ENCODE peak calls at places on chromosomes 4 and X, in five cellular contexts. C is posterior cingulate gyrus; J is stimulated activated CD4-positive, alpha-beta T cell treated with anti-CD3 and anti-CD28 coated beads, TNF-alpha, amount 100 ng/mL, for 48 hours; P is neural crest cell; S is hypothalamus. G is an unnamed sample.

GRCh38 chrX:11381464-11381863 is 88.3 kb downstream of the AMELX start:
- DNase-seq in J (no peak), C (no peak), S (peak; percentile 5), P (peak; percentile 23), G (no peak)

GRCh38 chr4:115279300-115279699 is 165.9 kb upstream of the NDST4 start:
- DNase-seq in C (no peak), P (no peak), J (no peak), S (no peak), G (no peak)

GRCh38 chrX:104136241-104137019 is 20.4 kb downstream of the SLC25A53 start:
- DNase-seq in J (no peak), C (peak; percentile 71), S (peak; percentile 54), P (peak; percentile 70), G (peak; percentile 49)

GRCh38 chrX:39063037-39063436 is 261.8 kb downstream of the MID1IP1 start:
- DNase-seq in S (no peak), C (no peak), J (no peak), P (no peak), G (no peak)

GRCh38 chrX:39816871-39817731 is 280.7 kb downstream of the BCOR start:
- DNase-seq in S (no peak), C (peak; percentile 37), J (no peak), P (no peak), G (no peak)

GRCh38 chr4:6926681-6927478 is 17.3 kb downstream of the TBC1D14 start:
- DNase-seq in C (no peak), P (no peak), J (no peak), S (no peak), G (no peak)

GRCh38 chr4:7628432-7628831 is 193.7 kb upstream of the PSAPL1 start:
- DNase-seq in S (no peak), C (no peak), P (no peak), J (no peak), G (no peak)

GRCh38 chr4:27009539-27009938 is 148.9 kb downstream of the STIM2 start:
- DNase-seq in C (no peak), J (no peak), S (no peak), P (no peak), G (no peak)

GRCh38 chr4:156976147-156976546 is 4.5 kb upstream of the PDGFC start:
- DNase-seq in S (no peak), C (no peak), P (no peak), J (no peak), G (no peak)

GRCh38 chrX:103734125-103734760 is 23.5 kb downstream of the TMEM31 start:
- DNase-seq in S (no peak), C (no peak), P (no peak), J (peak; percentile 8), G (no peak)

GRCh38 chr4:186685744-186686143 is 37.9 kb downstream of the FAT1 start:
- DNase-seq in J (no peak), P (no peak), C (no peak), S (no peak), G (no peak)

GRCh38 chr4:183544109-183544508 is 39.3 kb downstream of the ING2 start:
- DNase-seq in S (no peak), J (no peak), P (no peak), C (no peak), G (no peak)

GRCh38 chr4:7652451-7652871 is 217.7 kb upstream of the PSAPL1 start:
- DNase-seq in C (no peak), J (no peak), P (no peak), S (no peak), G (no peak)

GRCh38 chrX:78168065-78168464 is 28.6 kb upstream of the TAF9B start:
- DNase-seq in J (no peak), P (no peak), S (no peak), C (no peak), G (no peak)

GRCh38 chr4:15982833-15983528 is 20.0 kb upstream of the FGFBP2 start:
- DNase-seq in C (no peak), J (no peak), P (no peak), S (no peak), G (no peak)

GRCh38 chrX:66046612-66047235 is 6.8 kb upstream of the VSIG4 start:
- DNase-seq in P (no peak), C (no peak), J (peak; percentile 2), S (no peak), G (no peak)

GRCh38 chr4:168632246-168632832 is 135.5 kb downstream of the PALLD start:
- DNase-seq in J (no peak), S (no peak), P (no peak), C (no peak), G (no peak)

GRCh38 chr4:153465922-153466636 is at the start of gene TMEM131L:
- DNase-seq in S (peak; percentile 19), J (peak; percentile 59), P (peak; percentile 59), C (peak; percentile 60), G (peak; percentile 56)

GRCh38 chrX:130343411-130343810 is 3.7 kb downstream of the SLC25A14 start:
- DNase-seq in J (no peak), P (no peak), S (no peak), C (no peak), G (no peak)

GRCh38 chr4:72323227-72323626 is 245.8 kb downstream of the ADAMTS3 start:
- DNase-seq in P (no peak), S (no peak), J (no peak), C (no peak), G (no peak)

GRCh38 chr4:8583655-8584025 is 3.4 kb downstream of the GPR78 start:
- DNase-seq in P (no peak), C (no peak), S (no peak), J (no peak), G (no peak)

GRCh38 chrX:66203114-66203513 is 39.1 kb downstream of the HEPH start:
- DNase-seq in C (no peak), S (no peak), J (no peak), P (no peak), G (no peak)

GRCh38 chr4:20430555-20430954 is 178.8 kb downstream of the SLIT2 start:
- DNase-seq in J (no peak), S (no peak), C (no peak), P (no peak), G (no peak)

GRCh38 chr4:55609393-55609821 is 17.4 kb upstream of the PDCL2 start:
- DNase-seq in C (no peak), J (no peak), S (no peak), P (no peak), G (no peak)

GRCh38 chr4:14783011-14783877 is 219.0 kb upstream of the CPEB2 start:
- DNase-seq in S (no peak), J (peak; percentile 60), C (no peak), P (no peak), G (no peak)

GRCh38 chr4:140013088-140013487 is 140.9 kb downstream of the MAML3 start:
- DNase-seq in J (no peak), P (no peak), C (no peak), S (no peak), G (no peak)

GRCh38 chrX:19791562-19791961 is 95.8 kb downstream of the SH3KBP1 start:
- DNase-seq in P (no peak), S (no peak), C (no peak), J (no peak), G (no peak)

GRCh38 chrX:291411-291901 is 10.3 kb downstream of the PLCXD1 start:
- DNase-seq in J (no peak), P (no peak), S (no peak), C (no peak), G (no peak)

GRCh38 chr4:163269874-163270273 is 62.5 kb downstream of the NPY1R start:
- DNase-seq in J (no peak), C (no peak), S (no peak), P (no peak), G (no peak)

GRCh38 chrX:18674417-18674787 is 2.5 kb upstream of the RS1 start:
- DNase-seq in S (peak; percentile 0), J (no peak), P (peak; percentile 5), C (no peak), G (peak; percentile 12)

GRCh38 chr4:98932539-98932938 is 3.6 kb upstream of the EIF4E start:
- DNase-seq in C (no peak), P (no peak), J (no peak), S (no peak), G (no peak)

GRCh38 chr4:38923746-38924145 is 56.1 kb downstream of the FAM114A1 start:
- DNase-seq in C (no peak), S (no peak), J (no peak), P (no peak), G (no peak)

GRCh38 chr4:173040200-173040599 is 128.4 kb upstream of the GALNT7 start:
- DNase-seq in J (no peak), S (no peak), C (no peak), P (no peak), G (no peak)

GRCh38 chr4:112523764-112524505 is 8.0 kb upstream of the NEUROG2 start:
- DNase-seq in S (no peak), P (peak; percentile 75), C (no peak), J (peak; percentile 67), G (peak; percentile 82)

G was measured in progenitor cell of endocrine pancreas.